ENCODE peak calls at places on chromosomes 7 and 10, in eight cellular contexts. One of them, this sample, is unnamed.

GRCh38 chr7:101829856-101830255 is 12.4 kb downstream of the CUX1 start:
- DNase-seq in AG10803: no peak
- DNase-seq in GM10248: no peak
- DNase-seq in foreskin fibroblast: no peak
- DNase-seq in Calu3: no peak
- DNase-seq in CD14-positive monocyte: no peak
- DNase-seq in stomach: no peak
- DNase-seq in fibroblast of mammary gland: no peak
- DNase-seq in this sample: no peak

GRCh38 chr10:101018600-101019439 is 12.1 kb downstream of the PDZD7 start:
- DNase-seq in AG10803: peak; percentile 75
- DNase-seq in GM10248: peak; percentile 85
- DNase-seq in foreskin fibroblast: peak; percentile 78
- DNase-seq in Calu3: peak; percentile 88
- DNase-seq in CD14-positive monocyte: peak; percentile 81
- DNase-seq in stomach: peak; percentile 90
- DNase-seq in fibroblast of mammary gland: peak; percentile 76
- DNase-seq in this sample: no peak

GRCh38 chr10:123043409-123043925 is 34.7 kb downstream of the ACADSB start:
- DNase-seq in AG10803: peak; percentile 55
- DNase-seq in GM10248: peak; percentile 69
- DNase-seq in foreskin fibroblast: peak; percentile 45
- DNase-seq in Calu3: peak; percentile 51
- DNase-seq in CD14-positive monocyte: no peak
- DNase-seq in stomach: peak; percentile 34
- DNase-seq in fibroblast of mammary gland: peak; percentile 66
- DNase-seq in this sample: peak; percentile 33

GRCh38 chr7:3218561-3219225 is 82.4 kb upstream of the SDK1 start:
- DNase-seq in AG10803: no peak
- DNase-seq in GM10248: no peak
- DNase-seq in foreskin fibroblast: no peak
- DNase-seq in Calu3: no peak
- DNase-seq in CD14-positive monocyte: no peak
- DNase-seq in stomach: no peak
- DNase-seq in fibroblast of mammary gland: no peak
- DNase-seq in this sample: no peak

GRCh38 chr10:70950062-70950461 is 61.7 kb upstream of the PCBD1 start:
- DNase-seq in AG10803: no peak
- DNase-seq in GM10248: no peak
- DNase-seq in foreskin fibroblast: no peak
- DNase-seq in Calu3: no peak
- DNase-seq in CD14-positive monocyte: no peak
- DNase-seq in stomach: no peak
- DNase-seq in fibroblast of mammary gland: no peak
- DNase-seq in this sample: no peak

GRCh38 chr7:115054478-115055122 is 132.7 kb downstream of the MDFIC start:
- DNase-seq in AG10803: no peak
- DNase-seq in GM10248: no peak
- DNase-seq in foreskin fibroblast: no peak
- DNase-seq in Calu3: no peak
- DNase-seq in CD14-positive monocyte: no peak
- DNase-seq in stomach: no peak
- DNase-seq in fibroblast of mammary gland: no peak
- DNase-seq in this sample: no peak

GRCh38 chr7:75842836-75843446 is 29.3 kb upstream of the CCL24 start:
- DNase-seq in AG10803: peak; percentile 87
- DNase-seq in GM10248: peak; percentile 62
- DNase-seq in foreskin fibroblast: peak; percentile 88
- DNase-seq in Calu3: peak; percentile 43
- DNase-seq in CD14-positive monocyte: peak; percentile 80
- DNase-seq in stomach: peak; percentile 30
- DNase-seq in fibroblast of mammary gland: peak; percentile 97
- DNase-seq in this sample: peak; percentile 75

GRCh38 chr7:12788591-12788990 is 101.2 kb downstream of the ARL4A start:
- DNase-seq in AG10803: no peak
- DNase-seq in GM10248: no peak
- DNase-seq in foreskin fibroblast: no peak
- DNase-seq in Calu3: no peak
- DNase-seq in CD14-positive monocyte: no peak
- DNase-seq in stomach: no peak
- DNase-seq in fibroblast of mammary gland: no peak
- DNase-seq in this sample: no peak

GRCh38 chr10:83373659-83374058 is 765.6 kb upstream of the GHITM start:
- DNase-seq in AG10803: peak; percentile 17
- DNase-seq in GM10248: no peak
- DNase-seq in foreskin fibroblast: no peak
- DNase-seq in Calu3: no peak
- DNase-seq in CD14-positive monocyte: no peak
- DNase-seq in stomach: no peak
- DNase-seq in fibroblast of mammary gland: no peak
- DNase-seq in this sample: peak; percentile 19

GRCh38 chr10:62177111-62177510 is 91.5 kb downstream of the RTKN2 start:
- DNase-seq in AG10803: no peak
- DNase-seq in GM10248: no peak
- DNase-seq in foreskin fibroblast: no peak
- DNase-seq in Calu3: no peak
- DNase-seq in CD14-positive monocyte: no peak
- DNase-seq in stomach: no peak
- DNase-seq in fibroblast of mammary gland: no peak
- DNase-seq in this sample: no peak

GRCh38 chr10:87960230-87960629 is 96.8 kb downstream of the PTEN start:
- DNase-seq in AG10803: no peak
- DNase-seq in GM10248: no peak
- DNase-seq in foreskin fibroblast: no peak
- DNase-seq in Calu3: no peak
- DNase-seq in CD14-positive monocyte: no peak
- DNase-seq in stomach: no peak
- DNase-seq in fibroblast of mammary gland: peak; percentile 38
- DNase-seq in this sample: no peak

GRCh38 chr10:64586930-64587503 is 1065.8 kb downstream of the REEP3 start:
- DNase-seq in AG10803: no peak
- DNase-seq in GM10248: no peak
- DNase-seq in foreskin fibroblast: no peak
- DNase-seq in Calu3: no peak
- DNase-seq in CD14-positive monocyte: no peak
- DNase-seq in stomach: no peak
- DNase-seq in fibroblast of mammary gland: no peak
- DNase-seq in this sample: no peak

GRCh38 chr10:75740541-75740940 is 309.1 kb downstream of the LRMDA start:
- DNase-seq in AG10803: no peak
- DNase-seq in GM10248: no peak
- DNase-seq in foreskin fibroblast: no peak
- DNase-seq in Calu3: no peak
- DNase-seq in CD14-positive monocyte: no peak
- DNase-seq in stomach: no peak
- DNase-seq in fibroblast of mammary gland: peak; percentile 65
- DNase-seq in this sample: no peak

GRCh38 chr7:77759294-77759889 is 38.8 kb downstream of the TMEM60 start:
- DNase-seq in AG10803: peak; percentile 66
- DNase-seq in GM10248: peak; percentile 34
- DNase-seq in foreskin fibroblast: peak; percentile 60
- DNase-seq in Calu3: peak; percentile 72
- DNase-seq in CD14-positive monocyte: peak; percentile 61
- DNase-seq in stomach: peak; percentile 67
- DNase-seq in fibroblast of mammary gland: peak; percentile 81
- DNase-seq in this sample: no peak

DNA sequence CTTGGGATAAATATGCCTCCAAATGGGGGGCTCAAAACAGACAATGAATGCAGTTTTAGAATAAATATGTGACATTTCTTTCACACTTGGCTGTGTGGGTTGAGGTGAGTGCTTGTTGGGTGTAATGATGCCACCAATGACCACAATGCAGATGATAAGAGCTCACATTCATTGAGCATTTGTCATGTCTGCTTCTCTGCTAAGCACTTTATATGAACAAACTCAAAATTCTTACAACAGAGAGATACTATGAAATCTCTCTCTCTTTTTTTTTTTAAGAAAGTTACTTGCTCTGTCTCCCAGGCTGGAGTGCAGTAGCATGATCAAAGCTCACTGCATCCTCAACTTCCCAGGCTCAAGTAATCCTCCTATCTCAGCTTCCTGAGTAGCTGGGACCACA is 185.4 kb downstream of the JCAD start:
- DNase-seq in AG10803: no peak
- DNase-seq in GM10248: no peak
- DNase-seq in foreskin fibroblast: no peak
- DNase-seq in Calu3: no peak
- DNase-seq in CD14-positive monocyte: no peak
- DNase-seq in stomach: no peak
- DNase-seq in fibroblast of mammary gland: no peak
- DNase-seq in this sample: no peak
- TF ChIP-seq CTCF in AG10803: no peak
- TF ChIP-seq CTCF in GM10248: no peak
- TF ChIP-seq CTCF in foreskin fibroblast: no peak
- TF ChIP-seq CTCF in Calu3: no peak
- TF ChIP-seq CTCF in CD14-positive monocyte: no peak
- TF ChIP-seq CTCF in stomach: no peak
- TF ChIP-seq CTCF in fibroblast of mammary gland: no peak
- TF ChIP-seq CTCF in this sample: no peak

GRCh38 chr10:89555688-89556445 is 20.5 kb upstream of the SLC16A12 start:
- DNase-seq in AG10803: peak; percentile 13
- DNase-seq in GM10248: no peak
- DNase-seq in foreskin fibroblast: no peak
- DNase-seq in Calu3: peak; percentile 13
- DNase-seq in CD14-positive monocyte: no peak
- DNase-seq in stomach: no peak
- DNase-seq in fibroblast of mammary gland: peak; percentile 53
- DNase-seq in this sample: no peak
- TF ChIP-seq CTCF in AG10803: peak; percentile 23
- TF ChIP-seq CTCF in GM10248: no peak
- TF ChIP-seq CTCF in foreskin fibroblast: no peak
- TF ChIP-seq CTCF in Calu3: no peak
- TF ChIP-seq CTCF in CD14-positive monocyte: no peak
- TF ChIP-seq CTCF in stomach: no peak
- TF ChIP-seq CTCF in fibroblast of mammary gland: peak; percentile 26
- TF ChIP-seq CTCF in this sample: peak; percentile 54

DNA sequence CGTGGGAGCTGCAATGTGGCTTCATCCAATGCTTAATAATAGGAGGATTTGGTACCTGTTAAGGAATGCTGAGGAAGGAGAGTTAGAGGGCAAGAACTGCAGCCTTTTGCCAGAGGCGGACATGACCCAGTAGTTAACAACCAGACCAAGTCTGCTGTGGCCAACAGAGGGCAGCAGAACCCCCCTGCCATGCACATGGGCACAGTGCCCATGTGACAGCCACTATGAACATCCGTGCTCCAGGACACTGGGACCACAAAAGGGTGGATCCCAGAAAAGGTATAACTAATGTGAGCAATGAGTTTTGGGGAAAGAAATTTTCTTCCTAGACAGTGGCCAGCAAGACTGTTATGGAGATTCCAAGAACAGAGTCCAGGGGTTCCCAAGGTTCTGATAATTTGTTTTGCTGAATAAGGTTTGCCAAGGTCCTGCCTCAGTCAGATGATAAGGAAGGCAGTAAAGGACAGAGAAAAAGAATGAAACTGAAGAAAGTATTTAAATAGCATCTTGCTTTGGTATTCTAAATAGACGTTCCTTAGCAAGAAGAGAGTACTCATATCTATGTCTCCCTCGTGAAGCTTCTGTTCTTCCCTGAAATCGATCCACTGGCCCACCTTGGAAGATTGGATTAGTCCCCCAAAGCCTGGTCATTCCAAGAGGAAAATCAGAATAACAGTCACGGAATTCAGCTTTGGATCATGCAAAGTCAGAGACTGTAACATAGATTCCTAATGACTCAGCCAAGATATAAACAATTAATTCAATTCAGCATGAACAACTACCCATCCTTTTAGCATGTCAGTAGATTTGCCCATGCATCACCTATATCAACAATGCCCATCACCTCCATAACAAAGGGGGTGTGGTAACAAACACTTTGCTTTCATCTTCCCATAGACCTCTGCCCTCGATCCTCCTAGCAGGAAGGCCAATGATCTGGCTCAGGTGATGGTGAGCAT is 56.0 kb downstream of the LGI1 start:
- DNase-seq in AG10803: peak; percentile 34
- DNase-seq in GM10248: peak; percentile 26
- DNase-seq in foreskin fibroblast: no peak
- DNase-seq in Calu3: peak; percentile 61
- DNase-seq in CD14-positive monocyte: peak; percentile 56
- DNase-seq in stomach: peak; percentile 59
- DNase-seq in fibroblast of mammary gland: peak; percentile 46
- DNase-seq in this sample: no peak
- TF ChIP-seq CTCF in AG10803: peak; percentile 64
- TF ChIP-seq CTCF in GM10248: peak; percentile 46
- TF ChIP-seq CTCF in foreskin fibroblast: peak; percentile 53
- TF ChIP-seq CTCF in Calu3: peak; percentile 47
- TF ChIP-seq CTCF in CD14-positive monocyte: peak; percentile 69
- TF ChIP-seq CTCF in stomach: no peak
- TF ChIP-seq CTCF in fibroblast of mammary gland: peak; percentile 67
- TF ChIP-seq CTCF in this sample: peak; percentile 60

GRCh38 chr7:111858331-111858730 is 296.0 kb upstream of the IMMP2L start:
- DNase-seq in AG10803: no peak
- DNase-seq in GM10248: no peak
- DNase-seq in foreskin fibroblast: no peak
- DNase-seq in Calu3: no peak
- DNase-seq in CD14-positive monocyte: no peak
- DNase-seq in stomach: no peak
- DNase-seq in fibroblast of mammary gland: no peak
- DNase-seq in this sample: no peak

GRCh38 chr7:111855842-111856227 is 293.5 kb upstream of the IMMP2L start:
- DNase-seq in AG10803: peak; percentile 13
- DNase-seq in GM10248: no peak
- DNase-seq in foreskin fibroblast: no peak
- DNase-seq in Calu3: no peak
- DNase-seq in CD14-positive monocyte: no peak
- DNase-seq in stomach: no peak
- DNase-seq in fibroblast of mammary gland: peak; percentile 25
- DNase-seq in this sample: no peak

GRCh38 chr7:111853231-111853990 is 291.1 kb upstream of the IMMP2L start:
- DNase-seq in AG10803: peak; percentile 32
- DNase-seq in GM10248: no peak
- DNase-seq in foreskin fibroblast: no peak
- DNase-seq in Calu3: no peak
- DNase-seq in CD14-positive monocyte: no peak
- DNase-seq in stomach: no peak
- DNase-seq in fibroblast of mammary gland: peak; percentile 17
- DNase-seq in this sample: no peak

GRCh38 chr7:111852081-111852480 is 289.8 kb upstream of the IMMP2L start:
- DNase-seq in AG10803: no peak
- DNase-seq in GM10248: no peak
- DNase-seq in foreskin fibroblast: no peak
- DNase-seq in Calu3: no peak
- DNase-seq in CD14-positive monocyte: no peak
- DNase-seq in stomach: no peak
- DNase-seq in fibroblast of mammary gland: no peak
- DNase-seq in this sample: no peak

DNA sequence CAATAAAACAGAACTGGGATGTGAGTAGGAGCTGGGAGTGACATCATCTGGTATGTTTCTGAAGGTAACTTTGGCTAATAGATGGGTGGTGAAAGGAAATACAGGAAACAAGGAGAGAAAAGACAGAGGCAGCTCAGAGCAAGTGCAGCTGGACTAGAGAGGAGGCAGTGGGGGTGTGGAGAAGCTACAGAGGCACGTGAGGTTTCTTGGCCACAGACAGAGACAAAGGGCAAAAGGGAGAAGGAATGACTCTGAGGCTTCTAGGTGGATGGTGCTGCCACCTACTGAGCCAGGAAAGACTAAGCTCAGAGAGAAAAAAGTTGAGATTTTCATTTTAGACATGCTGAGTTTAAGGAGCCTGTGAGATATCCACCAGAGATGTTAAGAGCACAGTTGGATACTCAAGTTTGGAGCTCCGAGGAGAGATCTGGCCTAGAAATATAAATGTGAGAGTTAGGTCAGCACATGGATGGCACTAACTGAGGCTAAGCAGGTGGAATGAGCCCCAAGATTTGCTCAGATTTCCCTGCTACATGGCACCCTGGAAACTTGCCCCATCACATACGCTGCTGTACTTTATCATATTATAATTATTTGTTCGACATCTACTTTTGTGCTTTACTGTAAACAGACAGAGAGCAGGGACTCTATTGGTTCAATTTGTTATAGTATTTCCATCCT is 293.0 kb upstream of the IMMP2L start:
- DNase-seq in AG10803: peak; percentile 76
- DNase-seq in GM10248: peak; percentile 26
- DNase-seq in foreskin fibroblast: peak; percentile 56
- DNase-seq in Calu3: peak; percentile 27
- DNase-seq in CD14-positive monocyte: no peak
- DNase-seq in stomach: peak; percentile 27
- DNase-seq in fibroblast of mammary gland: peak; percentile 82
- DNase-seq in this sample: peak; percentile 39
- TF ChIP-seq CTCF in AG10803: peak; percentile 84
- TF ChIP-seq CTCF in GM10248: peak; percentile 44
- TF ChIP-seq CTCF in foreskin fibroblast: peak; percentile 79
- TF ChIP-seq CTCF in Calu3: peak; percentile 26
- TF ChIP-seq CTCF in CD14-positive monocyte: peak; percentile 29
- TF ChIP-seq CTCF in stomach: peak; percentile 35
- TF ChIP-seq CTCF in fibroblast of mammary gland: peak; percentile 77
- TF ChIP-seq CTCF in this sample: peak; percentile 65

This sample was measured in foreskin keratinocyte.